ENCODE peak calls at places on chromosomes 4 and X, in nine cellular contexts. O is HCT116, Z is SK-N-SH, Y is HepG2, U is GM23338, N is A549, A is K562, S is Panc1, W is HL-60. G is an unnamed sample.

GRCh38 chr4:186566068-186566467 is 10.7 kb upstream of the MTNR1A start:
- DNase-seq in Y (no peak), U (no peak), Z (no peak), A (no peak), N (no peak), S (no peak), O (no peak), W (no peak), G (no peak)

GRCh38 chrX:132043977-132044376 is 20.9 kb downstream of the STK26 start:
- DNase-seq in N (no peak), A (no peak), O (no peak), Z (no peak), Y (no peak), S (no peak), W (no peak), U (no peak), G (no peak)

GRCh38 chr4:54230479-54231418 is 1.7 kb downstream of the PDGFRA start:
- DNase-seq in S (no peak), Z (peak; percentile 41), O (no peak), N (no peak), W (no peak), Y (no peak), A (no peak), U (peak; percentile 69), G (no peak)

GRCh38 chrX:150506486-150506885 is 61.9 kb upstream of the MTM1 start:
- DNase-seq in A (no peak), W (no peak), O (no peak), Y (no peak), S (no peak), U (peak; percentile 52), N (no peak), Z (no peak), G (no peak)

GRCh38 chrX:140817943-140818342 is 108.4 kb downstream of the LINC00632 start:
- DNase-seq in U (peak; percentile 51), Z (peak; percentile 19), A (peak; percentile 3), O (no peak), N (peak; percentile 30), S (no peak), Y (no peak), W (no peak), G (no peak)

GRCh38 chrX:137747231-137747630 is 181.3 kb downstream of the ZIC3 start:
- DNase-seq in S (no peak), Y (no peak), U (peak; percentile 71), O (no peak), N (no peak), Z (no peak), A (no peak), W (no peak), G (no peak)

GRCh38 chr4:93776386-93777080 is 52.0 kb upstream of the ATOH1 start:
- DNase-seq in A (no peak), U (no peak), Z (no peak), S (no peak), Y (no peak), O (no peak), W (no peak), N (peak; percentile 4), G (no peak)

GRCh38 chr4:8525383-8526120 is 54.6 kb upstream of the GPR78 start:
- DNase-seq in S (no peak), N (no peak), W (no peak), A (no peak), O (no peak), U (no peak), Z (no peak), Y (no peak), G (no peak)

GRCh38 chrX:8864151-8864550 is 63.0 kb upstream of the FAM9A start:
- DNase-seq in O (no peak), Y (no peak), Z (peak; percentile 16), S (no peak), W (no peak), U (peak; percentile 34), N (no peak), A (no peak), G (no peak)

GRCh38 chr4:34043131-34043530 is 2201.2 kb downstream of the ARAP2 start:
- DNase-seq in A (no peak), Y (no peak), O (no peak), W (no peak), N (no peak), U (no peak), S (no peak), Z (no peak), G (no peak)

GRCh38 chrX:132591719-132592275 is 103.0 kb upstream of the MBNL3 start:
- DNase-seq in W (no peak), A (no peak), U (no peak), O (no peak), Y (no peak), Z (no peak), S (no peak), N (no peak), G (no peak)

GRCh38 chr4:40134206-40134917 is 62.5 kb upstream of the RHOH start:
- DNase-seq in O (no peak), U (no peak), A (peak; percentile 74), Z (no peak), Y (no peak), N (peak; percentile 2), W (no peak), S (no peak), G (no peak)

GRCh38 chrX:22800360-22800759 is 199.4 kb upstream of the DDX53 start:
- DNase-seq in U (peak; percentile 19), A (no peak), N (peak; percentile 39), O (no peak), S (no peak), Z (no peak), W (peak; percentile 75), Y (no peak), G (no peak)

GRCh38 chr4:36255575-36255974 is 11.3 kb upstream of the ARAP2 start:
- DNase-seq in U (no peak), Y (no peak), N (no peak), Z (no peak), S (no peak), O (no peak), W (peak; percentile 74), A (no peak), G (peak; percentile 92)

GRCh38 chrX:123201720-123202119 is 17.6 kb downstream of the GRIA3 start:
- DNase-seq in Z (no peak), U (no peak), W (no peak), O (no peak), S (no peak), Y (peak; percentile 1), N (no peak), A (no peak), G (no peak)

DNA sequence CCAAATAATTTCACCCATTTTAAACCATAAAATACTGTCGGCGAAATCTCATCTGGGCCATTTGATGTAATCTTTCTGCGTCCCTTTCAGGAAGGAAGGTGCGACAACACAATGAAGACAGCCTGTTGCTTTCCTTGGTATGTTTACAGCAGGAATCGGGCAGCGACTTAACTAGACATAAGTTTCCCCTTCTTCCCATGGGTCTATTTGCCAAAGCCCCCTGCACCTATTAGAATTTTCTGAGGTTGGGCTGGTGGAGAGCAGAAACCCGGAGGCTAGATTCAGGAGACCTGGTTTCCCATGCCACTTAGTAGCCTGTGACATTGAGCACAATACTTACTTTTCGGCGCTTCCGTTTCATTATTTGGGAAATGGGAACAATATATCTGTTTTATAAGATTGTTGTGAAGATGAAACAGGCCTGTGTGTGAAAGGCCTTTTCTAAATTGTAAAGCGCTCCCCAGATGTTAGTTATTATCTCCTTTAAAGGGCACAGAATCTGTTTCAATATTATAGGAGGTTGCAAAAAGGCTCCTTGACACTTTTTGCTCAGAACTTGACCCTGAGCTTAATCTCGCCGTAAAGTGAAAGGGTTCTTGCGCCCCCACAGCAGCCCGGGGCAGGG is 552 bp upstream of the AFF1 start:
- DNase-seq in U (peak; percentile 47), Y (no peak), O (no peak), W (peak; percentile 32), S (no peak), Z (peak; percentile 25), A (no peak), N (no peak), G (no peak)
- TF ChIP-seq REST in U (no peak), Y (no peak), O (no peak), W (no peak), S (no peak), Z (no peak), A (no peak), N (no peak), G (no peak)

GRCh38 chr4:130359537-130359936 is 1263.6 kb downstream of the C4orf33 start:
- DNase-seq in W (no peak), U (peak; percentile 53), S (no peak), A (no peak), O (peak; percentile 6), Y (peak; percentile 1), N (peak; percentile 2), Z (peak; percentile 16), G (no peak)
- TF ChIP-seq REST in W (no peak), U (no peak), S (no peak), A (no peak), O (no peak), Y (no peak), N (no peak), Z (no peak), G (no peak)

GRCh38 chr4:106240699-106241098 is 75.3 kb downstream of the TBCK start:
- DNase-seq in O (no peak), A (no peak), U (no peak), Y (no peak), W (no peak), S (no peak), Z (no peak), N (no peak), G (no peak)

DNA sequence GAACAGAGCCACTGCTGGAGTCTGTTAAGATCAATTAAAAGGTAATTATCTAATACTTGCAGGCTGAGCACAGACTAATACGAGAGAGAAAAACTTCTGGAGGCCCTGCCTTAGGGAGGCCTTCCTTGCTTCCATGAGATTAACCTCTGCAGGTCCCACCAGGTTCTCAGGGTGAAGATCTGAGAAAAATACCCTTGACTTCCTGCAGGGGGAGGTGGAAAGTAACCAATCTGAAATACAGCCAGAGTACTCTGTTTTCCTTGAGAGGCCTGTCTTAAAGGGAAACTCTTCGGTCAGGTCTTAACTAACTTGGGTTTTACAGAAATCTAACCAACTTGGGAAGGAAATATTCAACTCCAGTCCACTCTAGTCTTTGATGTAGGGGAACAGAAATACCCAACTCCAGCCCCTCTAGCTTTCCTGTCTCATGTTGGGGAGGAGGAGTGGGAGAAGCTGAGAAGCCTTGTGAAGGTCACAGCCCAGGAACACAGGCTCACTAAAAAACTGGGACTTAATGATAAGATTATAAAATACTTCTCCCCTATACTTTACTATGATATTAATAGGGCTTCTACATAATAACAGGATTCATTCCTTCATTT is 77.1 kb downstream of the TBCK start:
- DNase-seq in Z (peak; percentile 21), U (peak; percentile 80), A (peak; percentile 47), Y (peak; percentile 61), W (peak; percentile 33), S (no peak), N (peak; percentile 50), O (peak; percentile 27), G (no peak)
- TF ChIP-seq REST in Z (no peak), U (no peak), A (no peak), Y (no peak), W (no peak), S (no peak), N (no peak), O (no peak), G (no peak)

DNA sequence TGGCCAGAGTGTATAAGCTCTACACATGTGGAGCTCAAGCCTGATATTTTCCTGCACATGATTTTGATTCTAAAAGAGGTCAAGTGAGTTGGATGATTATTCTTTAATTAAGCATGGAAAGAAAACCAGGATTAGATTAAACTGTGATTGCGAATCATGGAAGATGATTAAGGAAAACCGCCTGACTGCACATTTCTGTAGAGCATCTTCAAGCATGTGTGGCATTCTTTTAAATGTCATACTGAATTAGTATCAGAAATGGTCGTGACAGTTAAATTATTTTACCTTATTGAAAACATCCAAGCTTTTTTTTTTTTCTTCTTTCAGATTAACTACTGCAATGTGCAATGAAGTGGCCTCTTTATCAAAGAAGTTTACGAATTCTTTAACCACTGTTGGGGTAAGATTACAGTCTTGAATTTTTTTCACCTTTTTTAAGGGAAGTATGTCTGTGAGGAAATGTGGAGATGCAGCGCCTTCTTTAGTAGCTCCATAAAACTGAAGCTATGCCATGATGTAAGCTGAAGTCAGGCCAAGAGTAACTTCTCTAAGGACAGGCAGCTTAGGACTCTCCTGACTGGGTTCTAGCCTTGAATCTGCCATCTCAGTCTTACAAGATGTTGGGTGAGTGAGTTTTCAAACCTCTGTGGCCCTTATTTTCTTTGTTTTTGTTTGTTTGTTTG is 67.9 kb downstream of the FAM114A1 start:
- DNase-seq in W (no peak), S (no peak), Z (no peak), U (no peak), Y (no peak), A (no peak), N (no peak), O (no peak), G (no peak)
- TF ChIP-seq REST in W (no peak), S (no peak), Z (no peak), U (no peak), Y (no peak), A (no peak), N (no peak), O (no peak), G (no peak)